ENCODE peak calls at places on chromosomes 13 and 19, in nine cellular contexts. Z is dermis blood vessel endothelial cell; T is brain microvascular endothelial cell; U is neural progenitor cell; Y is Calu3; E is stimulated activated CD4-positive, alpha-beta T cell treated with anti-CD3 and anti-CD28 coated beads, TNF-alpha, amount 100 ng/mL, for 4 hours; L is GM20000; Q is C1 segment of cervical spinal cord; A is smooth muscle cell of the brain vasculature. C is an unnamed sample.

GRCh38 chr19:39038098-39038497 is 5.7 kb upstream of the FBXO27 start:
- DNase-seq in Z (peak), T (peak), U (peak), Y (peak), E (no peak), L (peak), Q (no peak), A (no peak), C (peak)

GRCh38 chr13:58687130-58687529 is 1055.6 kb downstream of the PCDH17 start:
- DNase-seq in Z (no peak), T (no peak), U (no peak), Y (no peak), E (no peak), L (no peak), Q (no peak), A (no peak), C (no peak)

GRCh38 chr13:44844786-44845185 is 144.5 kb downstream of the NUFIP1 start:
- DNase-seq in Z (no peak), T (no peak), U (no peak), Y (no peak), E (no peak), L (no peak), Q (no peak), A (no peak), C (no peak)

GRCh38 chr13:111881700-111882099 is 185.2 kb upstream of the SOX1 start:
- DNase-seq in Z (no peak), T (no peak), U (no peak), Y (no peak), E (no peak), L (no peak), Q (no peak), A (no peak), C (no peak)

GRCh38 chr13:50357586-50358118 is 342.4 kb downstream of the KCNRG start:
- DNase-seq in Z (no peak), T (peak), U (no peak), Y (peak), E (no peak), L (no peak), Q (peak), A (no peak), C (peak)

GRCh38 chr13:91347996-91348905 is 764 bp downstream of the MIR17HG start:
- DNase-seq in Z (peak), T (no peak), U (peak), Y (no peak), E (peak), L (peak), Q (peak), A (no peak), C (no peak)

GRCh38 chr13:20489185-20489820 is 36.4 kb downstream of the CRYL1 start:
- DNase-seq in Z (peak), T (peak), U (no peak), Y (peak), E (peak), L (peak), Q (no peak), A (no peak), C (no peak)

GRCh38 chr19:34639491-34640085 is 37.4 kb downstream of the SCGB2B2 start:
- DNase-seq in Z (peak), T (peak), U (peak), Y (peak), E (peak), L (peak), Q (no peak), A (peak), C (peak)

GRCh38 chr19:52735734-52736133 is 890 bp upstream of the ZNF611 start:
- DNase-seq in Z (peak), T (peak), U (peak), Y (peak), E (no peak), L (no peak), Q (peak), A (no peak), C (no peak)

GRCh38 chr19:1113278-1113985 is 9.6 kb downstream of the GPX4 start:
- DNase-seq in Z (peak), T (peak), U (peak), Y (peak), E (peak), L (peak), Q (peak), A (peak), C (peak)

GRCh38 chr19:807627-808175 is 10.4 kb downstream of the PTBP1 start:
- DNase-seq in Z (no peak), T (no peak), U (no peak), Y (no peak), E (no peak), L (no peak), Q (no peak), A (no peak), C (no peak)

GRCh38 chr13:113897161-113897560 is 33.3 kb upstream of the GAS6 start:
- DNase-seq in Z (peak), T (peak), U (no peak), Y (no peak), E (no peak), L (no peak), Q (no peak), A (peak), C (peak)

GRCh38 chr19:38616265-38616664 is 1.5 kb downstream of the MAP4K1 start:
- DNase-seq in Z (no peak), T (no peak), U (no peak), Y (no peak), E (no peak), L (no peak), Q (no peak), A (no peak), C (no peak)

GRCh38 chr19:18194554-18195238 is 1.7 kb downstream of the MPV17L2 start:
- DNase-seq in Z (peak), T (no peak), U (peak), Y (no peak), E (no peak), L (no peak), Q (peak), A (no peak), C (no peak)

GRCh38 chr19:35868172-35868822 is at the start of gene APLP1:
- DNase-seq in Z (peak), T (peak), U (peak), Y (peak), E (peak), L (peak), Q (peak), A (no peak), C (peak)